ENCODE peak calls at places on chromosomes 1 and 21, in nine cellular contexts. L is BJ; Y is effector CD4-positive, alpha-beta T cell; Q is tibial nerve; B is Right ventricle myocardium superior; F is astrocyte of the cerebellum; G is KBM-7; N is NCI-H524; A is A549. C is an unnamed sample.

GRCh38 chr1:38084700-38085099 is 38.1 kb upstream of the POU3F1 start:
- DNase-seq in Q (no peak), F (no peak), B (peak), N (no peak), L (no peak), A (no peak), Y (no peak), G (no peak), C (no peak)

GRCh38 chr1:162857850-162858249 is 3.1 kb downstream of the CCDC190 start:
- DNase-seq in Y (no peak), L (no peak), F (no peak), Q (no peak), A (no peak), G (no peak), N (no peak), B (no peak), C (no peak)

GRCh38 chr1:47984175-47984789 is 12.9 kb downstream of the TRABD2B start:
- DNase-seq in F (no peak), Q (no peak), Y (no peak), G (no peak), N (no peak), L (no peak), B (peak), A (no peak), C (no peak)

GRCh38 chr1:193085263-193085662 is 20.0 kb downstream of the GLRX2 start:
- DNase-seq in F (no peak), Q (no peak), G (no peak), B (no peak), L (no peak), Y (no peak), N (no peak), A (no peak), C (no peak)

GRCh38 chr1:107900083-107900945 is 64.7 kb downstream of the VAV3 start:
- DNase-seq in Y (no peak), G (peak), A (no peak), Q (no peak), N (no peak), L (no peak), B (no peak), F (no peak), C (no peak)

GRCh38 chr1:62541048-62541447 is 56.3 kb upstream of the ANGPTL3 start:
- DNase-seq in A (no peak), B (no peak), Q (no peak), G (no peak), N (no peak), F (no peak), Y (no peak), L (no peak), C (no peak)

GRCh38 chr1:31937300-31938183 is 626 bp downstream of the PTP4A2 start:
- DNase-seq in B (peak), A (no peak), Y (peak), Q (peak), L (no peak), F (no peak), N (peak), G (peak), C (no peak)

GRCh38 chr1:92877792-92878191 is 46.0 kb downstream of the RPL5 start:
- DNase-seq in A (no peak), F (no peak), N (peak), L (no peak), Q (no peak), G (no peak), B (no peak), Y (no peak), C (no peak)

GRCh38 chr1:152495066-152495675 is 15.4 kb upstream of the LCE5A start:
- DNase-seq in A (no peak), L (no peak), G (peak), Y (no peak), Q (no peak), F (no peak), N (no peak), B (no peak), C (no peak)

GRCh38 chr21:26007911-26008579 is 162.5 kb downstream of the APP start:
- DNase-seq in G (peak), N (peak), Y (no peak), L (no peak), Q (no peak), B (no peak), A (no peak), F (no peak), C (no peak)

GRCh38 chr1:206796984-206797402 is 24.7 kb upstream of the IL10 start:
- DNase-seq in G (no peak), N (no peak), Y (no peak), Q (no peak), A (no peak), F (no peak), L (no peak), B (no peak), C (no peak)

GRCh38 chr1:76939107-76939816 is 72.0 kb downstream of the ST6GALNAC5 start:
- DNase-seq in G (no peak), A (no peak), N (no peak), Q (no peak), L (peak), Y (no peak), B (no peak), F (peak), C (no peak)

GRCh38 chr1:158098256-158098655 is 82.4 kb upstream of the CD1D start:
- DNase-seq in Q (no peak), B (no peak), Y (no peak), G (no peak), L (no peak), A (no peak), F (no peak), N (no peak), C (no peak)

GRCh38 chr1:111507411-111508201 is 4.2 kb upstream of the ADORA3 start:
- DNase-seq in Q (peak), B (peak), Y (peak), G (peak), A (peak), N (no peak), F (no peak), L (no peak), C (no peak)

GRCh38 chr1:201142854-201143725 is 11.2 kb downstream of the TMEM9 start:
- DNase-seq in F (no peak), L (no peak), A (no peak), Q (no peak), N (no peak), G (no peak), B (no peak), Y (no peak), C (no peak)

GRCh38 chr1:182281541-182281940 is 110.0 kb downstream of the GLUL start:
- DNase-seq in Y (no peak), Q (peak), B (no peak), G (no peak), A (no peak), N (no peak), F (no peak), L (no peak), C (no peak)

GRCh38 chr1:171055966-171056643 is 34.6 kb upstream of the FMO3 start:
- DNase-seq in L (no peak), Y (no peak), A (no peak), N (no peak), G (no peak), F (no peak), Q (no peak), B (no peak), C (no peak)

GRCh38 chr1:1758692-1759455 is 19.4 kb downstream of the NADK start:
- DNase-seq in Y (no peak), N (no peak), L (no peak), Q (no peak), A (peak), F (no peak), G (no peak), B (peak), C (no peak)

GRCh38 chr1:201763439-201764140 is 65.4 kb upstream of the IPO9 start:
- DNase-seq in F (no peak), A (no peak), G (no peak), Q (no peak), N (no peak), B (no peak), Y (no peak), L (no peak), C (no peak)

GRCh38 chr1:224592636-224593579 is 23.2 kb upstream of the CNIH3 start:
- DNase-seq in G (peak), Q (no peak), Y (no peak), F (peak), A (no peak), N (no peak), L (peak), B (no peak), C (peak)

GRCh38 chr1:64686828-64687724 is 57.8 kb upstream of the RAVER2 start:
- DNase-seq in G (peak), A (peak), Y (peak), Q (no peak), F (peak), N (peak), L (peak), B (no peak), C (no peak)

GRCh38 chr21:35338881-35339632 is 290.0 kb upstream of the RUNX1 start:
- DNase-seq in A (no peak), F (no peak), N (no peak), Y (no peak), G (no peak), Q (no peak), B (no peak), L (no peak), C (no peak)

GRCh38 chr1:152932170-152932811 is 14.7 kb upstream of the SPRR5 start:
- DNase-seq in G (no peak), Q (no peak), F (no peak), B (no peak), Y (no peak), L (no peak), A (no peak), N (no peak), C (no peak)

GRCh38 chr1:220800262-220800661 is 13.5 kb downstream of the MTARC1 start:
- DNase-seq in G (no peak), B (no peak), N (no peak), Q (no peak), F (no peak), L (no peak), A (no peak), Y (no peak), C (no peak)

C was measured in brain pericyte.